ENCODE peak calls at places on chromosomes 13 and 19, in four cellular contexts. E is HepG2, L is SK-N-SH, J is K562. O is an unnamed sample.

GRCh38 chr19:34276614-34277013 is 22.3 kb downstream of the GARRE1 start:
- DNase-seq in L (no peak), J (no peak), E (no peak), O (no peak)

GRCh38 chr19:45863840-45864628 is at the start of gene FOXA3:
- DNase-seq in L (peak), E (peak), J (peak), O (no peak)

GRCh38 chr13:20980899-20981298 is 78.4 kb upstream of the XPO4 start:
- DNase-seq in J (no peak), E (no peak), L (no peak), O (no peak)

GRCh38 chr19:5503598-5503997 is 48.4 kb downstream of the ZNRF4 start:
- DNase-seq in J (peak), L (no peak), E (no peak), O (no peak)

GRCh38 chr13:48492123-48493075 is 40.5 kb downstream of the RCBTB2 start:
- DNase-seq in E (no peak), L (no peak), J (peak), O (peak)

GRCh38 chr19:3201911-3202310 is 16.2 kb downstream of the NCLN start:
- DNase-seq in J (no peak), L (no peak), E (no peak), O (no peak)

GRCh38 chr19:33659835-33660234 is 38.1 kb downstream of the CHST8 start:
- DNase-seq in J (no peak), E (no peak), L (no peak), O (no peak)

GRCh38 chr13:93635687-93636086 is 409.1 kb downstream of the GPC6 start:
- DNase-seq in E (no peak), J (no peak), L (no peak), O (no peak)

GRCh38 chr13:21683034-21683733 is 12.3 kb downstream of the FGF9 start:
- DNase-seq in J (no peak), L (no peak), E (no peak), O (no peak)

GRCh38 chr19:43763473-43763939 is 8.7 kb upstream of the SMG9 start:
- DNase-seq in J (peak), E (no peak), L (no peak), O (no peak)

GRCh38 chr13:22926176-22927007 is 254.4 kb upstream of the SGCG start:
- DNase-seq in L (no peak), J (peak), E (no peak), O (no peak)

GRCh38 chr19:49465371-49465770 is 8.6 kb upstream of the FLT3LG start:
- DNase-seq in J (no peak), E (no peak), L (no peak), O (no peak)

GRCh38 chr19:6113616-6114188 is 3.4 kb upstream of the RFX2 start:
- DNase-seq in J (peak), L (no peak), E (no peak), O (no peak)

GRCh38 chr19:33459691-33460090 is 61.9 kb downstream of the PEPD start:
- DNase-seq in E (no peak), L (no peak), J (no peak), O (no peak)

GRCh38 chr13:72853000-72853399 is 71.1 kb downstream of the PIBF1 start:
- DNase-seq in J (no peak), L (no peak), E (no peak), O (no peak)

GRCh38 chr13:77696006-77696862 is 1.3 kb upstream of the SLAIN1 start:
- DNase-seq in J (no peak), E (no peak), L (peak), O (no peak)

GRCh38 chr19:10618846-10619245 is 6.5 kb upstream of the SLC44A2 start:
- DNase-seq in L (no peak), E (no peak), J (no peak), O (no peak)

GRCh38 chr13:98324105-98324504 is 147.0 kb upstream of the RNF113B start:
- DNase-seq in J (no peak), E (no peak), L (no peak), O (no peak)
- TF ChIP-seq TAF1 in J (no peak), E (no peak), L (no peak), O (no peak)

GRCh38 chr19:30056580-30056979 is 114.5 kb downstream of the URI1 start:
- DNase-seq in J (no peak), L (no peak), E (no peak), O (no peak)

GRCh38 chr19:30052122-30053075 is 110.4 kb downstream of the URI1 start:
- DNase-seq in E (no peak), L (no peak), J (no peak), O (no peak)

GRCh38 chr19:30049844-30050667 is 108.0 kb downstream of the URI1 start:
- DNase-seq in L (peak), J (no peak), E (no peak), O (no peak)

GRCh38 chr19:30054210-30054609 is 112.2 kb downstream of the URI1 start:
- DNase-seq in L (no peak), J (no peak), E (no peak), O (no peak)

DNA sequence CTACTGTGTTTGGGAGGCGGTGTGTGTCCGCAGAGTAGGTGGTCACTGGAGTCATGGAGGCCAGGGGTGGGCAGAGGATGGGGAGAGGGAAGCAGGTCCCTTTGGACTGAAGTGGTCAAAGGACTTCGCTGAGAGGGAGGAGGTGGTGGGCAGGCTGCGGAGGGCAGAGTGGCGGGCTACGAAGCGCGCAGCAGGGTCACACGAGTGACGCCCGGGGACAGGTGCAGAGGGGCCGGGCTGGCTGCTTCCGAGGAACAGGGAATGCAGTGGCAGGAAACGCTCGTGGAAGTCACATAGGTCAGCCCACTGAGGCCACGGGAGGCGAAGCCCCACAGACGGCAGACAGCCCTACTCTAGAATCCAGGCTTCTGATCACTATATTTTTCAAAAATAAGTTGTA is 111.5 kb downstream of the URI1 start:
- DNase-seq in L (no peak), E (no peak), J (no peak), O (no peak)
- TF ChIP-seq ZBTB33 in L (no peak), E (no peak), J (no peak), O (no peak)

DNA sequence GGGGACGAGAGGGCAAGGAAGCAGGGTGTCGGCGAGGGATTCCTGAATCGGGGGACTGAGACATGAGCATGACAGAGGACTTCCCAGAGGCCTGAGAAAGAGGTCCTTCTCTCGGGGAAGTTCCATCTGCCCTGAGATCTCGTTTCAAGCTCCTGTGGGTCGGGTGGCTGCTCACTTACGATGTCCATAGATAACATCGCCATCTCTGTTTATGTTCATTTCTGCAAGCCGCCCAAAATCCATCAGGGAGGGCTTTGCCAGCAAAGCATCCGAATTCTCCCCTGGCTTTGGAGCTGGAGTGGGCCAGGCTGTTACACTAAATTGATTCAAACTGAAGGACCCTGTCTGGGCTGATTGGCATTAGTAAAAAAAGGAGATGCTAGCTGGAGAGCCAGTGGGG is 5.9 kb downstream of the DMKN start:
- DNase-seq in J (no peak), L (no peak), E (no peak), O (no peak)
- TF ChIP-seq TAF1 in J (no peak), L (no peak), E (no peak), O (no peak)

GRCh38 chr13:33644607-33645543 is 173.1 kb upstream of the RFC3 start:
- DNase-seq in J (no peak), L (no peak), E (no peak), O (no peak)
- TF ChIP-seq ZBTB33 in J (no peak), L (no peak), E (no peak), O (no peak)

GRCh38 chr13:109787135-109787954 is 962 bp upstream of the IRS2 start:
- DNase-seq in L (peak), E (no peak), J (peak), O (no peak)
- TF ChIP-seq TAF1 in L (no peak), E (no peak), J (no peak), O (no peak)

GRCh38 chr13:41060723-41061074 is 610 bp upstream of the WBP4 start:
- DNase-seq in E (peak), L (peak), J (peak), O (peak)
- TF ChIP-seq ZBTB33 in E (no peak), L (no peak), J (no peak), O (no peak)

DNA sequence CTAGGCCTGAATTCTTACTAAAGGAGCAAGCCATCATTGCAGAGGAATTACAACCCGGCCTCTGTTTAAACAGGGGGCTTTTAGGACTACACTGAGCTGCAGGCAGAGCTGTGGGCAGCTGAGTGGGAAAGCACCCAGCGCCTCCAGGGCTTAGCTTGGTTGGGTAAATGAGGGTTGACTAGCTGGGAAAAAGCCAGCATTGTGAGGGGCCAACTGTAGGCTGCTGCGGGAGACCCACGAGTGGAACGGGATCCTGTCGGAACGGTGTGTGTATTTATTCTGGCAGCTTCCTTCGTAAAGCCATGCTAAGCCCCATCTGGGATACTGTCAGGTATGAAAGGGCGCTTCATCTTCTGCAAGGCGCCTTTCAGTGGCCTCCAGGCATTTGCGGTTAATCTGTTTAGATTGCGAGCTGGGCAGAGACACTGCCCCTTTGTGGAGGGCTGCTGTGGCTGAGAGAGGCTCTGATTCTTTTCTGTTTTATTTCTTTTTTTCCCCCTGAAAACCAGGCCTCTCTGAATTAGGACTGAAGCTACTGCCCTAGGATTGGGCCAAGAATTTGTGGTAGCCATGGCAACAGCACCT is 39.5 kb upstream of the CNMD start:
- DNase-seq in L (peak), E (no peak), J (no peak), O (no peak)
- TF ChIP-seq TAF1 in L (no peak), E (no peak), J (no peak), O (no peak)

GRCh38 chr19:42005504-42005903 is 11.5 kb upstream of the ATP1A3 start:
- DNase-seq in J (no peak), L (no peak), E (no peak), O (no peak)
- TF ChIP-seq ZBTB33 in J (no peak), L (no peak), E (no peak), O (no peak)

GRCh38 chr19:48436586-48436985 is 9.2 kb upstream of the GRWD1 start:
- DNase-seq in E (no peak), L (peak), J (no peak), O (no peak)
- TF ChIP-seq TAF1 in E (no peak), L (no peak), J (no peak), O (no peak)

GRCh38 chr19:52541608-52542007 is 14.1 kb downstream of the ZNF808 start:
- DNase-seq in J (no peak), L (no peak), E (no peak), O (no peak)

DNA sequence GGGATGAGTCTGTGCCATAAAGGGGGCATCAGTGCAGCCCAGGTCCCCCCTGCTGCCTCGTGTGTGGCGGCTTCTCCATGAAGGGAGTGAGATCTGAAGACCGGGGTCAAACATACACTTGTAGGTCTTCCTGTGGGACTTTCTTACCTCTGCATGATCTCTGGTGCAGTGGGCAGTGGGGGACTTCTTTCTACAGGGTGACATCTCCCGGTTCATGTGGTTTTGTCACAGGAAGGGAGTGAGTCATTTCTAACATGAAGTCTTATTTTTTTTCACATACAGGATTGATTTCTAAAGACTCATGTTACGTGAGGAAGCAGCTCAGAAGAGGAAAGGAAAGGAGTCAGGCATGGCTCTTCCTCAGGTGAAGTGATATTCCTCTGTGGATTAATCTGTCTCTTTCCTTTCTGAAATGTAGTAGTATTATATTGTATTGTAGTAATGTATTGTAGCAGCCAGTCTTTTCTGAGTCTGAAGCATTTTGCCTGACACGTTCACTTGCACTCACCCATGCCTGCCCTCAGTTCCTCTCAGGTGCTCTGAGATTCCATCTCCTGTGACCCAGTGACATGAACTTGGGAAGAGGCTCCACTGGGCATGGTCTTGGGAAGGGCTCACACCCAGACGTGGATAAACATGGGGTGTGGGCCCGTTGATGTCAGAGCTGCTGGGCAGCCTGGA is 15.7 kb downstream of the ZNF808 start:
- DNase-seq in J (no peak), L (no peak), E (no peak), O (peak)
- TF ChIP-seq ZBTB33 in J (no peak), L (no peak), E (no peak), O (no peak)